ENCODE peak calls at places on chromosomes 7 and 10, in six cellular contexts. One of them, this sample, is unnamed.

GRCh38 chr7:139603282-139603681 is 79.8 kb downstream of the CLEC2L start:
- DNase-seq in stimulated activated CD4-positive, alpha-beta T cell treated with anti-CD3 and anti-CD28 coated beads, Interleukin-2, amount 100 ng/mL, for 24 hours: no peak
- DNase-seq in EL: no peak
- DNase-seq in putamen: no peak
- DNase-seq in activated CD4-positive, alpha-beta memory T cell treated with anti-CD3 and anti-CD28 coated beads, Interleukin-2, amount 10 ng/mL, durations not matched to agents 7 days and 5 days: no peak
- DNase-seq in LoVo: no peak
- DNase-seq in this sample: no peak

GRCh38 chr10:63258920-63259678 is 126.0 kb downstream of the NRBF2 start:
- DNase-seq in stimulated activated CD4-positive, alpha-beta T cell treated with anti-CD3 and anti-CD28 coated beads, Interleukin-2, amount 100 ng/mL, for 24 hours: no peak
- DNase-seq in LoVo: no peak
- DNase-seq in EL: no peak
- DNase-seq in putamen: no peak
- DNase-seq in activated CD4-positive, alpha-beta memory T cell treated with anti-CD3 and anti-CD28 coated beads, Interleukin-2, amount 10 ng/mL, durations not matched to agents 7 days and 5 days: no peak
- DNase-seq in this sample: no peak

GRCh38 chr10:69497611-69498390 is 46.5 kb downstream of the TSPAN15 start:
- DNase-seq in EL: no peak
- DNase-seq in putamen: no peak
- DNase-seq in LoVo: no peak
- DNase-seq in activated CD4-positive, alpha-beta memory T cell treated with anti-CD3 and anti-CD28 coated beads, Interleukin-2, amount 10 ng/mL, durations not matched to agents 7 days and 5 days: peak; percentile 42
- DNase-seq in stimulated activated CD4-positive, alpha-beta T cell treated with anti-CD3 and anti-CD28 coated beads, Interleukin-2, amount 100 ng/mL, for 24 hours: no peak
- DNase-seq in this sample: no peak

GRCh38 chr10:71773221-71773971 is at the start of gene VSIR:
- DNase-seq in LoVo: peak; percentile 87
- DNase-seq in EL: peak; percentile 82
- DNase-seq in stimulated activated CD4-positive, alpha-beta T cell treated with anti-CD3 and anti-CD28 coated beads, Interleukin-2, amount 100 ng/mL, for 24 hours: peak; percentile 96
- DNase-seq in activated CD4-positive, alpha-beta memory T cell treated with anti-CD3 and anti-CD28 coated beads, Interleukin-2, amount 10 ng/mL, durations not matched to agents 7 days and 5 days: peak; percentile 95
- DNase-seq in putamen: peak; percentile 71
- DNase-seq in this sample: peak; percentile 40

GRCh38 chr7:44918029-44918428 is 32.7 kb upstream of the PURB start:
- DNase-seq in stimulated activated CD4-positive, alpha-beta T cell treated with anti-CD3 and anti-CD28 coated beads, Interleukin-2, amount 100 ng/mL, for 24 hours: no peak
- DNase-seq in LoVo: no peak
- DNase-seq in EL: no peak
- DNase-seq in activated CD4-positive, alpha-beta memory T cell treated with anti-CD3 and anti-CD28 coated beads, Interleukin-2, amount 10 ng/mL, durations not matched to agents 7 days and 5 days: no peak
- DNase-seq in putamen: no peak
- DNase-seq in this sample: no peak

GRCh38 chr7:149071641-149072437 is 18.7 kb downstream of the ZNF786 start:
- DNase-seq in stimulated activated CD4-positive, alpha-beta T cell treated with anti-CD3 and anti-CD28 coated beads, Interleukin-2, amount 100 ng/mL, for 24 hours: peak; percentile 60
- DNase-seq in EL: no peak
- DNase-seq in putamen: no peak
- DNase-seq in activated CD4-positive, alpha-beta memory T cell treated with anti-CD3 and anti-CD28 coated beads, Interleukin-2, amount 10 ng/mL, durations not matched to agents 7 days and 5 days: peak; percentile 53
- DNase-seq in LoVo: no peak
- DNase-seq in this sample: no peak

GRCh38 chr7:101717986-101718746 is 89.1 kb upstream of the MYL10 start:
- DNase-seq in activated CD4-positive, alpha-beta memory T cell treated with anti-CD3 and anti-CD28 coated beads, Interleukin-2, amount 10 ng/mL, durations not matched to agents 7 days and 5 days: no peak
- DNase-seq in EL: peak; percentile 89
- DNase-seq in putamen: no peak
- DNase-seq in LoVo: no peak
- DNase-seq in stimulated activated CD4-positive, alpha-beta T cell treated with anti-CD3 and anti-CD28 coated beads, Interleukin-2, amount 100 ng/mL, for 24 hours: no peak
- DNase-seq in this sample: peak; percentile 91

GRCh38 chr7:75980865-75981449 is 13.4 kb downstream of the TMEM120A start:
- DNase-seq in LoVo: no peak
- DNase-seq in stimulated activated CD4-positive, alpha-beta T cell treated with anti-CD3 and anti-CD28 coated beads, Interleukin-2, amount 100 ng/mL, for 24 hours: no peak
- DNase-seq in putamen: no peak
- DNase-seq in EL: no peak
- DNase-seq in activated CD4-positive, alpha-beta memory T cell treated with anti-CD3 and anti-CD28 coated beads, Interleukin-2, amount 10 ng/mL, durations not matched to agents 7 days and 5 days: no peak
- DNase-seq in this sample: no peak

GRCh38 chr10:62083868-62084267 is 182.4 kb downstream of the ARID5B start:
- DNase-seq in putamen: no peak
- DNase-seq in EL: peak; percentile 60
- DNase-seq in stimulated activated CD4-positive, alpha-beta T cell treated with anti-CD3 and anti-CD28 coated beads, Interleukin-2, amount 100 ng/mL, for 24 hours: no peak
- DNase-seq in LoVo: no peak
- DNase-seq in activated CD4-positive, alpha-beta memory T cell treated with anti-CD3 and anti-CD28 coated beads, Interleukin-2, amount 10 ng/mL, durations not matched to agents 7 days and 5 days: no peak
- DNase-seq in this sample: no peak

GRCh38 chr7:5429857-5430611 is 6.4 kb upstream of the TNRC18 start:
- DNase-seq in stimulated activated CD4-positive, alpha-beta T cell treated with anti-CD3 and anti-CD28 coated beads, Interleukin-2, amount 100 ng/mL, for 24 hours: peak; percentile 26
- DNase-seq in putamen: no peak
- DNase-seq in LoVo: peak; percentile 88
- DNase-seq in activated CD4-positive, alpha-beta memory T cell treated with anti-CD3 and anti-CD28 coated beads, Interleukin-2, amount 10 ng/mL, durations not matched to agents 7 days and 5 days: no peak
- DNase-seq in EL: peak; percentile 65
- DNase-seq in this sample: no peak

GRCh38 chr10:119209050-119209735 is 1.8 kb downstream of the GRK5 start:
- DNase-seq in activated CD4-positive, alpha-beta memory T cell treated with anti-CD3 and anti-CD28 coated beads, Interleukin-2, amount 10 ng/mL, durations not matched to agents 7 days and 5 days: peak; percentile 60
- DNase-seq in LoVo: peak; percentile 45
- DNase-seq in putamen: peak; percentile 51
- DNase-seq in EL: peak; percentile 71
- DNase-seq in stimulated activated CD4-positive, alpha-beta T cell treated with anti-CD3 and anti-CD28 coated beads, Interleukin-2, amount 100 ng/mL, for 24 hours: peak; percentile 69
- DNase-seq in this sample: peak; percentile 50

GRCh38 chr7:67105382-67105781 is 108.7 kb downstream of the TYW1 start:
- DNase-seq in LoVo: no peak
- DNase-seq in stimulated activated CD4-positive, alpha-beta T cell treated with anti-CD3 and anti-CD28 coated beads, Interleukin-2, amount 100 ng/mL, for 24 hours: peak; percentile 5
- DNase-seq in putamen: no peak
- DNase-seq in activated CD4-positive, alpha-beta memory T cell treated with anti-CD3 and anti-CD28 coated beads, Interleukin-2, amount 10 ng/mL, durations not matched to agents 7 days and 5 days: no peak
- DNase-seq in EL: peak; percentile 3
- DNase-seq in this sample: peak; percentile 24

GRCh38 chr7:5589819-5590595 is 166.4 kb upstream of the TNRC18 start:
- DNase-seq in EL: no peak
- DNase-seq in stimulated activated CD4-positive, alpha-beta T cell treated with anti-CD3 and anti-CD28 coated beads, Interleukin-2, amount 100 ng/mL, for 24 hours: no peak
- DNase-seq in LoVo: no peak
- DNase-seq in putamen: no peak
- DNase-seq in activated CD4-positive, alpha-beta memory T cell treated with anti-CD3 and anti-CD28 coated beads, Interleukin-2, amount 10 ng/mL, durations not matched to agents 7 days and 5 days: no peak
- DNase-seq in this sample: no peak

GRCh38 chr7:102320601-102321350 is 34.1 kb downstream of the SH2B2 start:
- DNase-seq in EL: no peak
- DNase-seq in stimulated activated CD4-positive, alpha-beta T cell treated with anti-CD3 and anti-CD28 coated beads, Interleukin-2, amount 100 ng/mL, for 24 hours: no peak
- DNase-seq in putamen: no peak
- DNase-seq in activated CD4-positive, alpha-beta memory T cell treated with anti-CD3 and anti-CD28 coated beads, Interleukin-2, amount 10 ng/mL, durations not matched to agents 7 days and 5 days: no peak
- DNase-seq in LoVo: no peak
- DNase-seq in this sample: no peak

GRCh38 chr10:22010973-22011408 is 7.5 kb upstream of the DNAJC1 start:
- DNase-seq in EL: peak; percentile 6
- DNase-seq in putamen: no peak
- DNase-seq in stimulated activated CD4-positive, alpha-beta T cell treated with anti-CD3 and anti-CD28 coated beads, Interleukin-2, amount 100 ng/mL, for 24 hours: no peak
- DNase-seq in LoVo: peak; percentile 42
- DNase-seq in activated CD4-positive, alpha-beta memory T cell treated with anti-CD3 and anti-CD28 coated beads, Interleukin-2, amount 10 ng/mL, durations not matched to agents 7 days and 5 days: no peak
- DNase-seq in this sample: peak; percentile 18

GRCh38 chr10:58791137-58791536 is 278.5 kb downstream of the BICC1 start:
- DNase-seq in stimulated activated CD4-positive, alpha-beta T cell treated with anti-CD3 and anti-CD28 coated beads, Interleukin-2, amount 100 ng/mL, for 24 hours: no peak
- DNase-seq in putamen: no peak
- DNase-seq in LoVo: no peak
- DNase-seq in activated CD4-positive, alpha-beta memory T cell treated with anti-CD3 and anti-CD28 coated beads, Interleukin-2, amount 10 ng/mL, durations not matched to agents 7 days and 5 days: no peak
- DNase-seq in EL: peak; percentile 52
- DNase-seq in this sample: no peak

GRCh38 chr7:28999421-28999820 is 41.3 kb upstream of the TRIL start:
- DNase-seq in stimulated activated CD4-positive, alpha-beta T cell treated with anti-CD3 and anti-CD28 coated beads, Interleukin-2, amount 100 ng/mL, for 24 hours: no peak
- DNase-seq in activated CD4-positive, alpha-beta memory T cell treated with anti-CD3 and anti-CD28 coated beads, Interleukin-2, amount 10 ng/mL, durations not matched to agents 7 days and 5 days: no peak
- DNase-seq in LoVo: no peak
- DNase-seq in EL: no peak
- DNase-seq in putamen: no peak
- DNase-seq in this sample: no peak

GRCh38 chr10:107546239-107546638 is 381.7 kb upstream of the SORCS1 start:
- DNase-seq in LoVo: no peak
- DNase-seq in EL: peak; percentile 73
- DNase-seq in putamen: peak; percentile 57
- DNase-seq in stimulated activated CD4-positive, alpha-beta T cell treated with anti-CD3 and anti-CD28 coated beads, Interleukin-2, amount 100 ng/mL, for 24 hours: no peak
- DNase-seq in activated CD4-positive, alpha-beta memory T cell treated with anti-CD3 and anti-CD28 coated beads, Interleukin-2, amount 10 ng/mL, durations not matched to agents 7 days and 5 days: no peak
- DNase-seq in this sample: peak; percentile 91

GRCh38 chr10:86036544-86036831 is 330.1 kb downstream of the GRID1 start:
- DNase-seq in putamen: no peak
- DNase-seq in LoVo: no peak
- DNase-seq in stimulated activated CD4-positive, alpha-beta T cell treated with anti-CD3 and anti-CD28 coated beads, Interleukin-2, amount 100 ng/mL, for 24 hours: no peak
- DNase-seq in EL: no peak
- DNase-seq in activated CD4-positive, alpha-beta memory T cell treated with anti-CD3 and anti-CD28 coated beads, Interleukin-2, amount 10 ng/mL, durations not matched to agents 7 days and 5 days: no peak
- DNase-seq in this sample: no peak

GRCh38 chr10:26454891-26455290 is 16.8 kb downstream of the APBB1IP start:
- DNase-seq in stimulated activated CD4-positive, alpha-beta T cell treated with anti-CD3 and anti-CD28 coated beads, Interleukin-2, amount 100 ng/mL, for 24 hours: no peak
- DNase-seq in activated CD4-positive, alpha-beta memory T cell treated with anti-CD3 and anti-CD28 coated beads, Interleukin-2, amount 10 ng/mL, durations not matched to agents 7 days and 5 days: no peak
- DNase-seq in LoVo: no peak
- DNase-seq in putamen: no peak
- DNase-seq in EL: no peak
- DNase-seq in this sample: no peak

GRCh38 chr10:63430091-63430998 is 35.4 kb downstream of the JMJD1C start:
- DNase-seq in activated CD4-positive, alpha-beta memory T cell treated with anti-CD3 and anti-CD28 coated beads, Interleukin-2, amount 10 ng/mL, durations not matched to agents 7 days and 5 days: no peak
- DNase-seq in stimulated activated CD4-positive, alpha-beta T cell treated with anti-CD3 and anti-CD28 coated beads, Interleukin-2, amount 100 ng/mL, for 24 hours: no peak
- DNase-seq in EL: peak; percentile 82
- DNase-seq in LoVo: peak; percentile 35
- DNase-seq in putamen: no peak
- DNase-seq in this sample: peak; percentile 61

GRCh38 chr7:41304995-41305394 is 397.9 kb downstream of the INHBA start:
- DNase-seq in LoVo: no peak
- DNase-seq in stimulated activated CD4-positive, alpha-beta T cell treated with anti-CD3 and anti-CD28 coated beads, Interleukin-2, amount 100 ng/mL, for 24 hours: no peak
- DNase-seq in EL: no peak
- DNase-seq in activated CD4-positive, alpha-beta memory T cell treated with anti-CD3 and anti-CD28 coated beads, Interleukin-2, amount 10 ng/mL, durations not matched to agents 7 days and 5 days: no peak
- DNase-seq in putamen: peak; percentile 22
- DNase-seq in this sample: no peak

GRCh38 chr7:48132792-48133191 is 38.5 kb upstream of the ABCA13 start:
- DNase-seq in LoVo: no peak
- DNase-seq in putamen: no peak
- DNase-seq in activated CD4-positive, alpha-beta memory T cell treated with anti-CD3 and anti-CD28 coated beads, Interleukin-2, amount 10 ng/mL, durations not matched to agents 7 days and 5 days: no peak
- DNase-seq in EL: no peak
- DNase-seq in stimulated activated CD4-positive, alpha-beta T cell treated with anti-CD3 and anti-CD28 coated beads, Interleukin-2, amount 100 ng/mL, for 24 hours: no peak
- DNase-seq in this sample: no peak

GRCh38 chr7:16268821-16269768 is 152.2 kb downstream of the CRPPA start:
- DNase-seq in EL: peak; percentile 75
- DNase-seq in activated CD4-positive, alpha-beta memory T cell treated with anti-CD3 and anti-CD28 coated beads, Interleukin-2, amount 10 ng/mL, durations not matched to agents 7 days and 5 days: no peak
- DNase-seq in putamen: no peak
- DNase-seq in LoVo: peak; percentile 22
- DNase-seq in stimulated activated CD4-positive, alpha-beta T cell treated with anti-CD3 and anti-CD28 coated beads, Interleukin-2, amount 100 ng/mL, for 24 hours: no peak
- DNase-seq in this sample: peak; percentile 91

GRCh38 chr7:104206841-104207240 is 972 bp downstream of the ORC5 start:
- DNase-seq in EL: no peak
- DNase-seq in stimulated activated CD4-positive, alpha-beta T cell treated with anti-CD3 and anti-CD28 coated beads, Interleukin-2, amount 100 ng/mL, for 24 hours: no peak
- DNase-seq in activated CD4-positive, alpha-beta memory T cell treated with anti-CD3 and anti-CD28 coated beads, Interleukin-2, amount 10 ng/mL, durations not matched to agents 7 days and 5 days: no peak
- DNase-seq in putamen: no peak
- DNase-seq in LoVo: no peak
- DNase-seq in this sample: no peak

GRCh38 chr7:102125127-102125561 is 161.5 kb upstream of the SH2B2 start:
- DNase-seq in LoVo: peak; percentile 40
- DNase-seq in activated CD4-positive, alpha-beta memory T cell treated with anti-CD3 and anti-CD28 coated beads, Interleukin-2, amount 10 ng/mL, durations not matched to agents 7 days and 5 days: no peak
- DNase-seq in stimulated activated CD4-positive, alpha-beta T cell treated with anti-CD3 and anti-CD28 coated beads, Interleukin-2, amount 100 ng/mL, for 24 hours: peak; percentile 6
- DNase-seq in putamen: no peak
- DNase-seq in EL: peak; percentile 90
- DNase-seq in this sample: peak; percentile 96

GRCh38 chr10:33900591-33900990 is 566.1 kb upstream of the NRP1 start:
- DNase-seq in stimulated activated CD4-positive, alpha-beta T cell treated with anti-CD3 and anti-CD28 coated beads, Interleukin-2, amount 100 ng/mL, for 24 hours: no peak
- DNase-seq in putamen: no peak
- DNase-seq in activated CD4-positive, alpha-beta memory T cell treated with anti-CD3 and anti-CD28 coated beads, Interleukin-2, amount 10 ng/mL, durations not matched to agents 7 days and 5 days: no peak
- DNase-seq in LoVo: no peak
- DNase-seq in EL: peak; percentile 26
- DNase-seq in this sample: no peak

GRCh38 chr7:95716357-95717122 is 55.8 kb upstream of the DYNC1I1 start:
- DNase-seq in EL: no peak
- DNase-seq in LoVo: no peak
- DNase-seq in putamen: no peak
- DNase-seq in stimulated activated CD4-positive, alpha-beta T cell treated with anti-CD3 and anti-CD28 coated beads, Interleukin-2, amount 100 ng/mL, for 24 hours: no peak
- DNase-seq in activated CD4-positive, alpha-beta memory T cell treated with anti-CD3 and anti-CD28 coated beads, Interleukin-2, amount 10 ng/mL, durations not matched to agents 7 days and 5 days: no peak
- DNase-seq in this sample: no peak

GRCh38 chr7:69457912-69458491 is 140.3 kb upstream of the AUTS2 start:
- DNase-seq in LoVo: no peak
- DNase-seq in stimulated activated CD4-positive, alpha-beta T cell treated with anti-CD3 and anti-CD28 coated beads, Interleukin-2, amount 100 ng/mL, for 24 hours: no peak
- DNase-seq in putamen: no peak
- DNase-seq in activated CD4-positive, alpha-beta memory T cell treated with anti-CD3 and anti-CD28 coated beads, Interleukin-2, amount 10 ng/mL, durations not matched to agents 7 days and 5 days: no peak
- DNase-seq in EL: no peak
- DNase-seq in this sample: peak; percentile 61

GRCh38 chr10:78416031-78416800 is 382.6 kb downstream of the RPS24 start:
- DNase-seq in activated CD4-positive, alpha-beta memory T cell treated with anti-CD3 and anti-CD28 coated beads, Interleukin-2, amount 10 ng/mL, durations not matched to agents 7 days and 5 days: no peak
- DNase-seq in LoVo: no peak
- DNase-seq in stimulated activated CD4-positive, alpha-beta T cell treated with anti-CD3 and anti-CD28 coated beads, Interleukin-2, amount 100 ng/mL, for 24 hours: no peak
- DNase-seq in EL: peak; percentile 77
- DNase-seq in putamen: no peak
- DNase-seq in this sample: peak; percentile 75

GRCh38 chr7:115008465-115009114 is 86.7 kb downstream of the MDFIC start:
- DNase-seq in LoVo: no peak
- DNase-seq in EL: no peak
- DNase-seq in activated CD4-positive, alpha-beta memory T cell treated with anti-CD3 and anti-CD28 coated beads, Interleukin-2, amount 10 ng/mL, durations not matched to agents 7 days and 5 days: peak; percentile 32
- DNase-seq in putamen: peak; percentile 2
- DNase-seq in stimulated activated CD4-positive, alpha-beta T cell treated with anti-CD3 and anti-CD28 coated beads, Interleukin-2, amount 100 ng/mL, for 24 hours: no peak
- DNase-seq in this sample: no peak

GRCh38 chr7:138515001-138515528 is 55.0 kb downstream of the TRIM24 start:
- DNase-seq in activated CD4-positive, alpha-beta memory T cell treated with anti-CD3 and anti-CD28 coated beads, Interleukin-2, amount 10 ng/mL, durations not matched to agents 7 days and 5 days: no peak
- DNase-seq in LoVo: no peak
- DNase-seq in putamen: no peak
- DNase-seq in stimulated activated CD4-positive, alpha-beta T cell treated with anti-CD3 and anti-CD28 coated beads, Interleukin-2, amount 100 ng/mL, for 24 hours: no peak
- DNase-seq in EL: no peak
- DNase-seq in this sample: no peak

GRCh38 chr7:127872122-127872521 is 159.1 kb downstream of the LRRC4 start:
- DNase-seq in activated CD4-positive, alpha-beta memory T cell treated with anti-CD3 and anti-CD28 coated beads, Interleukin-2, amount 10 ng/mL, durations not matched to agents 7 days and 5 days: no peak
- DNase-seq in stimulated activated CD4-positive, alpha-beta T cell treated with anti-CD3 and anti-CD28 coated beads, Interleukin-2, amount 100 ng/mL, for 24 hours: no peak
- DNase-seq in putamen: no peak
- DNase-seq in EL: no peak
- DNase-seq in LoVo: no peak
- DNase-seq in this sample: no peak

GRCh38 chr10:43075612-43076003 is 1.3 kb upstream of the RET start:
- DNase-seq in activated CD4-positive, alpha-beta memory T cell treated with anti-CD3 and anti-CD28 coated beads, Interleukin-2, amount 10 ng/mL, durations not matched to agents 7 days and 5 days: no peak
- DNase-seq in EL: no peak
- DNase-seq in stimulated activated CD4-positive, alpha-beta T cell treated with anti-CD3 and anti-CD28 coated beads, Interleukin-2, amount 100 ng/mL, for 24 hours: no peak
- DNase-seq in LoVo: peak; percentile 8
- DNase-seq in putamen: no peak
- DNase-seq in this sample: no peak

GRCh38 chr10:86961481-86962091 is 3.2 kb downstream of the SNCG start:
- DNase-seq in LoVo: no peak
- DNase-seq in EL: peak; percentile 57
- DNase-seq in putamen: no peak
- DNase-seq in activated CD4-positive, alpha-beta memory T cell treated with anti-CD3 and anti-CD28 coated beads, Interleukin-2, amount 10 ng/mL, durations not matched to agents 7 days and 5 days: no peak
- DNase-seq in stimulated activated CD4-positive, alpha-beta T cell treated with anti-CD3 and anti-CD28 coated beads, Interleukin-2, amount 100 ng/mL, for 24 hours: no peak
- DNase-seq in this sample: peak; percentile 79

GRCh38 chr7:74684473-74684872 is 27.0 kb downstream of the GTF2I start:
- DNase-seq in EL: no peak
- DNase-seq in activated CD4-positive, alpha-beta memory T cell treated with anti-CD3 and anti-CD28 coated beads, Interleukin-2, amount 10 ng/mL, durations not matched to agents 7 days and 5 days: no peak
- DNase-seq in stimulated activated CD4-positive, alpha-beta T cell treated with anti-CD3 and anti-CD28 coated beads, Interleukin-2, amount 100 ng/mL, for 24 hours: no peak
- DNase-seq in putamen: no peak
- DNase-seq in LoVo: no peak
- DNase-seq in this sample: no peak